ENCODE peak calls at places on chromosome 1, in ten cellular contexts. O is stomach, R is tibial nerve, U is uterus, N is IMR-90, D is adrenal gland, B is spleen, Y is Peyer's patch, P is sigmoid colon, A is body of pancreas. F is an unnamed sample.
A peak's percentile ranks its signal among the peaks of the same experiment; 100 is the strongest.

GRCh38 chr1:159197767-159198557 is 6.7 kb upstream of the ACKR1 start:
- DNase-seq in Y (peak; percentile 55), B (no peak), R (peak; percentile 93), A (peak; percentile 82), U (peak; percentile 48), P (peak; percentile 82), N (peak; percentile 72), O (peak; percentile 69), D (peak; percentile 76), F (peak; percentile 24)

GRCh38 chr1:53110370-53111072 is 31.9 kb downstream of the SLC1A7 start:
- DNase-seq in N (peak; percentile 66), A (no peak), Y (no peak), R (peak; percentile 39), P (no peak), B (no peak), D (no peak), U (peak; percentile 57), O (peak; percentile 48), F (no peak)

GRCh38 chr1:111225717-111226400 is 1.7 kb upstream of the CHI3L2 start:
- DNase-seq in U (no peak), A (no peak), O (no peak), P (no peak), R (no peak), Y (no peak), N (peak; percentile 36), B (no peak), D (no peak), F (no peak)

GRCh38 chr1:227926896-227927885 is 20.5 kb downstream of the WNT9A start:
- DNase-seq in N (no peak), R (no peak), O (no peak), D (no peak), Y (no peak), A (no peak), B (no peak), U (no peak), P (no peak), F (no peak)

GRCh38 chr1:147626304-147626703 is 44.0 kb downstream of the ACP6 start:
- DNase-seq in N (no peak), P (no peak), D (no peak), R (no peak), O (no peak), A (no peak), B (no peak), U (no peak), Y (no peak), F (no peak)

GRCh38 chr1:62912028-62912638 is 128.2 kb downstream of the ATG4C start:
- DNase-seq in R (no peak), A (no peak), D (no peak), N (peak; percentile 26), P (no peak), B (no peak), U (no peak), O (no peak), Y (no peak), F (no peak)

GRCh38 chr1:18840145-18840544 is 19.3 kb downstream of the TAS1R2 start:
- DNase-seq in N (no peak), R (no peak), P (peak; percentile 56), U (no peak), Y (peak; percentile 11), D (no peak), O (no peak), A (no peak), B (no peak), F (no peak)

GRCh38 chr1:39195166-39196111 is 9.1 kb upstream of the MACF1 start:
- DNase-seq in B (no peak), A (no peak), P (no peak), N (peak; percentile 83), O (no peak), D (no peak), R (no peak), U (no peak), Y (no peak), F (no peak)

DNA sequence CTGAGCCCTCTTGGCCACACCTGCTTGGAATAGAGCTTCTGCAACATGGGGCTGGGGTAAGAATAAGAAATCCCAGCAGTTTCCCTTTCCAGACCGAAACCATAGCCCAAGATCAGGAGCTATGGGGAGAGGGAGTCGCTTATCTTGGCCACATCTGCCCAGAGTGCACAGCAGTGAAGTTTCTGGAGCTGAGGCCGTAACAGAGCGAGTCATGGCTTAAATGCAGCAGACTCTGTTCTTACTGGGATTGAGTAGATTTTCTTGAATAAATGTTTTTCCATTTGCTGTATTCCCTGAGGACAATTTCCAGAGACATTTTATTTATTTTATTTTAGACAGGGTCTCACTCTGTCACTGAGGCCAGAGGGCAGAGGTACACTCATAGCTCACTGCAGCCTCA is 33.5 kb downstream of the CFAP57 start:
- DNase-seq in N (peak; percentile 64), U (no peak), A (no peak), P (no peak), Y (no peak), D (no peak), B (no peak), R (no peak), O (no peak), F (no peak)
- H3K27ac ChIP-seq in N (peak overlapping the region; percentile 92), U (no peak overlapping the region), A (no peak overlapping the region), P (no peak overlapping the region), Y (no peak overlapping the region), D (no peak overlapping the region), B (no peak overlapping the region), R (no peak overlapping the region), O (no peak overlapping the region), F (peak overlapping the region; percentile 3)

GRCh38 chr1:160361199-160361598 is 5.7 kb upstream of the NHLH1 start:
- DNase-seq in D (no peak), R (no peak), A (no peak), B (no peak), Y (no peak), O (no peak), N (no peak), U (no peak), P (no peak), F (no peak)

GRCh38 chr1:160361814-160362167 is 5.1 kb upstream of the NHLH1 start:
- DNase-seq in B (no peak), O (no peak), N (no peak), P (no peak), U (no peak), Y (no peak), R (no peak), A (no peak), D (no peak), F (no peak)

GRCh38 chr1:160363951-160364350 is 2.9 kb upstream of the NHLH1 start:
- DNase-seq in A (no peak), Y (no peak), N (no peak), R (no peak), P (no peak), D (no peak), B (no peak), U (no peak), O (no peak), F (no peak)

GRCh38 chr1:160363010-160363409 is 3.9 kb upstream of the NHLH1 start:
- DNase-seq in B (no peak), U (no peak), P (no peak), R (no peak), O (no peak), Y (no peak), A (no peak), N (no peak), D (no peak), F (no peak)

GRCh38 chr1:160362168-160362941 is 4.5 kb upstream of the NHLH1 start:
- DNase-seq in U (no peak), N (no peak), Y (no peak), B (no peak), O (no peak), P (no peak), R (no peak), D (no peak), A (no peak), F (no peak)
- TF ChIP-seq POLR2A in U (no peak), N (no peak), Y (no peak), B (no peak), O (no peak), P (no peak), R (no peak), D (no peak), A (no peak), F (no peak)

GRCh38 chr1:172451002-172451443 is 7.2 kb upstream of the PIGC start:
- DNase-seq in A (peak; percentile 65), P (no peak), R (no peak), O (peak; percentile 43), Y (peak; percentile 52), D (no peak), B (no peak), N (peak; percentile 79), U (no peak), F (no peak)

GRCh38 chr1:172447641-172448040 is 3.8 kb upstream of the PIGC start:
- DNase-seq in A (no peak), P (no peak), U (no peak), B (no peak), D (no peak), N (no peak), O (no peak), R (no peak), Y (no peak), F (no peak)

GRCh38 chr1:172449012-172449584 is 5.2 kb upstream of the PIGC start:
- DNase-seq in B (no peak), O (no peak), Y (peak; percentile 68), R (no peak), P (no peak), A (no peak), N (no peak), D (no peak), U (no peak), F (no peak)

GRCh38 chr1:172450524-172450885 is 6.6 kb upstream of the PIGC start:
- DNase-seq in P (no peak), B (no peak), D (no peak), N (no peak), R (no peak), O (no peak), A (peak; percentile 39), Y (peak; percentile 77), U (no peak), F (no peak)

DNA sequence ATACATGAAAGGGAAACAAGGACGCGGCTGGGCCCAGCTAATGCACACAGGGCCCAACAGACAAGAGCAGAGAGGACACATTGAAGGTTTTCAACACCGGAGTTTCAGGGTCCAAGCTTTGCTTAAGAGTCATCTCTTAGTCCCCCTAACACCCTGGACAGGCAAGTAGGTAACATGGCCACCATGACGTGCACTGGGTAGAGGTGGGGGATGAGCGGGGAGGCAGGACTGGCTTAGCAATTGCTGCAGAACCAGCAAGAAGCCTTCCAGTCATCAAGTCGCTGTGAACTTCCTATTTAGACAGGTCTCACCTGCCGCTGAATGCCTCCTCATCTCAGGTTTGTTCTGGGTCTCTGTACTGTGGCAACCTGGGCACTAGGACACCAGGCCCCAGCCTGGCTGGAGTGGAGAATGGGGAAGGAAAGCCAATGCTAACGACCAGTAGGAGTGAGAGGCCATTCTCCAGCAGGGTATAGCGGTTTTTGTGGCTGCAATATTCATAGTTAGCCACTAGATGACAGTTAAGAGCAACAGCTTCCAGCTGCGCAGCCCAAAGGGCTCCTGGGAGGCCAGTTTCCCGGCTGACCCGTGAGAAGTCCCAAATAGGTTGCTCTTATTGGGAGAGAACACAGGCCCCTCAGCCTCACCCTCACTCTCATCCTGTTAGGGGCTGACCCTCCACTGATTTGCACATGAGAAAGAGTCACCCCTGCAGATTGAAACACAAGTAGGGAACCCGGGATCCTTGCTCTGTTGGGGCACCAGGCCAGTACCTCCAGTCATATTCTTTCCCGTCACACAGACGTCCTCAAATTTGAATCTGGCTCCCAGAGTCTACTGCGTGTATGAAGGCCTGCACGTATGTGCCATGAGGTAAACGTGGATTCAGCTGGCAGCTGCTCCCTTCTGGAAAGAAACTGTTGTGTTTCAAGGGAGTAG is 6.0 kb upstream of the PIGC start:
- DNase-seq in B (peak; percentile 81), D (no peak), R (peak; percentile 39), N (peak; percentile 51), P (peak; percentile 74), A (peak; percentile 73), Y (peak; percentile 64), O (peak; percentile 62), U (peak; percentile 44), F (peak; percentile 22)
- H3K27ac ChIP-seq in B (no peak overlapping the region), D (peak overlapping the region; percentile 56), R (no peak overlapping the region), N (no peak overlapping the region), P (no peak overlapping the region), A (peak overlapping the region; percentile 74), Y (peak overlapping the region; percentile 87), O (peak overlapping the region; percentile 27), U (no peak overlapping the region), F (no peak overlapping the region)

GRCh38 chr1:31714442-31715096 is 10.8 kb upstream of the COL16A1 start:
- DNase-seq in R (peak; percentile 57), D (peak; percentile 81), P (peak; percentile 95), A (peak; percentile 35), N (peak; percentile 49), O (peak; percentile 42), B (peak; percentile 80), U (peak; percentile 95), Y (peak; percentile 72), F (peak; percentile 31)
- TF ChIP-seq POLR2A in R (no peak), D (no peak), P (no peak), A (no peak), N (peak; percentile 32), O (no peak), B (no peak), U (no peak), Y (no peak), F (no peak)

F was measured in gastrocnemius medialis.